ENCODE peak calls at places on chromosome 12, in four cellular contexts. U is IMR-90; P is NCI-H345; L is stimulated activated CD8-positive, alpha-beta memory T cell treated with anti-CD3 and anti-CD28 coated beads, Interleukin-4, amount 100 ng/mL, for 24 hours. H is an unnamed sample.

GRCh38 chr12:50764116-50764860 is 387 bp downstream of the ATF1 start:
- DNase-seq in P (peak; percentile 66), U (peak; percentile 23), L (peak; percentile 75), H (no peak)

GRCh38 chr12:52215587-52216031 is 17.4 kb upstream of the KRT7 start:
- DNase-seq in L (no peak), P (no peak), U (peak; percentile 79), H (peak; percentile 96)

GRCh38 chr12:31236998-31237637 is 88.8 kb downstream of the SINHCAF start:
- DNase-seq in L (no peak), P (no peak), U (no peak), H (no peak)

GRCh38 chr12:3329361-3329760 is 161.6 kb upstream of the PRMT8 start:
- DNase-seq in U (no peak), P (no peak), L (no peak), H (no peak)

GRCh38 chr12:34204830-34205285 is 182.6 kb downstream of the ALG10 start:
- DNase-seq in L (no peak), P (peak; percentile 83), U (no peak), H (no peak)

GRCh38 chr12:28937196-28937595 is 211.9 kb upstream of the FAR2 start:
- DNase-seq in L (no peak), U (peak; percentile 76), P (no peak), H (peak; percentile 38)

GRCh38 chr12:122423258-122424165 is 1.0 kb upstream of the CLIP1 start:
- DNase-seq in L (no peak), U (peak; percentile 62), P (peak; percentile 45), H (peak; percentile 39)

GRCh38 chr12:131842169-131842568 is 14.0 kb downstream of the MMP17 start:
- DNase-seq in L (no peak), U (no peak), P (no peak), H (no peak)

GRCh38 chr12:131994589-131994988 is 44.8 kb downstream of the EP400 start:
- DNase-seq in U (no peak), L (no peak), P (no peak), H (no peak)

GRCh38 chr12:32214723-32215122 is 108.1 kb downstream of the BICD1 start:
- DNase-seq in L (no peak), U (no peak), P (no peak), H (no peak)

GRCh38 chr12:95641299-95641947 is 90.1 kb upstream of the USP44 start:
- DNase-seq in P (no peak), U (no peak), L (no peak), H (no peak)

GRCh38 chr12:31325524-31325875 is 450 bp downstream of the SINHCAF start:
- DNase-seq in L (peak; percentile 11), U (no peak), P (peak; percentile 38), H (no peak)

GRCh38 chr12:50326636-50327284 is 43.4 kb upstream of the LIMA1 start:
- DNase-seq in P (peak; percentile 15), L (no peak), U (peak; percentile 72), H (no peak)

GRCh38 chr12:49092086-49092815 is 2.4 kb downstream of the DHH start:
- DNase-seq in P (no peak), L (peak; percentile 52), U (peak; percentile 30), H (peak; percentile 47)

GRCh38 chr12:76611533-76611932 is 52.0 kb upstream of the OSBPL8 start:
- DNase-seq in U (peak; percentile 93), P (no peak), L (no peak), H (peak; percentile 88)

GRCh38 chr12:64665506-64665905 is 55.2 kb downstream of the RASSF3 start:
- DNase-seq in L (no peak), P (no peak), U (no peak), H (peak; percentile 15)

GRCh38 chr12:55703976-55704761 is 3.5 kb downstream of the ITGA7 start:
- DNase-seq in U (peak; percentile 35), L (no peak), P (no peak), H (no peak)

GRCh38 chr12:94707892-94708291 is 57.5 kb upstream of the TMCC3 start:
- DNase-seq in U (peak; percentile 55), P (no peak), L (no peak), H (no peak)

GRCh38 chr12:122137681-122138080 is 36.3 kb downstream of the IL31 start:
- DNase-seq in L (no peak), P (peak; percentile 39), U (no peak), H (no peak)

GRCh38 chr12:62764251-62764650 is 170.7 kb downstream of the PPM1H start:
- DNase-seq in L (no peak), P (no peak), U (no peak), H (no peak)

GRCh38 chr12:121793501-121793835 is at the start of gene RHOF:
- DNase-seq in U (no peak), L (no peak), P (no peak), H (no peak)

H was measured in PC-9.